ENCODE peak calls at places on chromosomes 2 and 18, in six cellular contexts. V is activated naive CD4-positive, alpha-beta T cell treated with anti-CD3 and anti-CD28 coated beads, Interleukin-2, amount 10 ng/mL, durations not matched to agents 7 days and 5 days; M is retinal pigment epithelial cell; T is activated effector memory CD4-positive, alpha-beta T cell treated with anti-CD3 and anti-CD28 coated beads, Interleukin-2, amount 50 U/mL, for 16 hours; J is left cardiac atrium; B is body of pancreas. K is an unnamed sample.

GRCh38 chr2:23606968-23607367 is 222.0 kb downstream of the KLHL29 start:
- DNase-seq in V (no peak), M (peak), T (no peak), J (no peak), B (no peak), K (no peak)

GRCh38 chr2:6236317-6236716 is 544.1 kb downstream of the SOX11 start:
- DNase-seq in V (no peak), M (no peak), T (no peak), J (no peak), B (no peak), K (no peak)

GRCh38 chr2:120605231-120605935 is 130.3 kb upstream of the GLI2 start:
- DNase-seq in V (no peak), M (no peak), T (no peak), J (no peak), B (no peak), K (no peak)

GRCh38 chr2:96267159-96267971 is 1.3 kb downstream of the CIAO1 start:
- DNase-seq in V (peak), M (no peak), T (peak), J (no peak), B (no peak), K (no peak)

GRCh38 chr18:43665239-43665788 is 388.0 kb upstream of the SYT4 start:
- DNase-seq in V (no peak), M (peak), T (no peak), J (no peak), B (no peak), K (no peak)

GRCh38 chr2:181396575-181397062 is 60.6 kb upstream of the ITGA4 start:
- DNase-seq in V (no peak), M (peak), T (no peak), J (no peak), B (no peak), K (no peak)

GRCh38 chr2:149906871-149907270 is 319.3 kb upstream of the MMADHC start:
- DNase-seq in V (no peak), M (peak), T (no peak), J (no peak), B (no peak), K (no peak)

GRCh38 chr2:6074303-6074702 is 382.1 kb downstream of the SOX11 start:
- DNase-seq in V (no peak), M (peak), T (no peak), J (no peak), B (no peak), K (no peak)

GRCh38 chr2:28347596-28347995 is 45.1 kb upstream of the FOSL2 start:
- DNase-seq in V (no peak), M (no peak), T (no peak), J (peak), B (no peak), K (no peak)

GRCh38 chr2:135230150-135230549 is 178.1 kb downstream of the RAB3GAP1 start:
- DNase-seq in V (no peak), M (peak), T (no peak), J (no peak), B (no peak), K (no peak)

GRCh38 chr18:60372141-60372540 is 434 bp downstream of the MC4R start:
- DNase-seq in V (no peak), M (no peak), T (no peak), J (no peak), B (no peak), K (no peak)

GRCh38 chr2:96839288-96839874 is 4.4 kb downstream of the ANKRD23 start:
- DNase-seq in V (peak), M (no peak), T (peak), J (peak), B (peak), K (no peak)

GRCh38 chr2:45329045-45329677 is 281.9 kb downstream of the SRBD1 start:
- DNase-seq in V (no peak), M (peak), T (no peak), J (no peak), B (peak), K (no peak)

GRCh38 chr2:217645891-217646290 is 356.9 kb downstream of the TNS1 start:
- DNase-seq in V (no peak), M (no peak), T (no peak), J (no peak), B (no peak), K (no peak)

GRCh38 chr2:30217644-30218361 is 13.5 kb upstream of the LBH start:
- DNase-seq in V (no peak), M (no peak), T (peak), J (peak), B (peak), K (no peak)

K was measured in epithelial cell of proximal tubule.